ENCODE peak calls at places on chromosomes 1 and 21, in six cellular contexts. One of them, this sample, is unnamed.
A peak's percentile ranks its signal among the peaks of the same experiment; 100 is the strongest.

GRCh38 chr1:842816-843215 is 80.9 kb upstream of the SAMD11 start:
- DNase-seq in NCI-H460: no peak
- DNase-seq in ovary: no peak
- DNase-seq in RWPE2: no peak
- DNase-seq in uterus: no peak
- DNase-seq in T-cell: no peak
- DNase-seq in this sample: no peak

GRCh38 chr1:115838426-115838804 is 2.5 kb downstream of the NHLH2 start:
- DNase-seq in NCI-H460: no peak
- DNase-seq in ovary: no peak
- DNase-seq in RWPE2: no peak
- DNase-seq in uterus: no peak
- DNase-seq in T-cell: no peak
- DNase-seq in this sample: no peak

GRCh38 chr1:20723537-20724363 is 5.9 kb upstream of the KIF17 start:
- DNase-seq in NCI-H460: no peak
- DNase-seq in ovary: peak; percentile 8
- DNase-seq in RWPE2: no peak
- DNase-seq in uterus: peak; percentile 8
- DNase-seq in T-cell: no peak
- DNase-seq in this sample: no peak

GRCh38 chr1:100213141-100213540 is 35.1 kb upstream of the LRRC39 start:
- DNase-seq in NCI-H460: no peak
- DNase-seq in ovary: no peak
- DNase-seq in RWPE2: no peak
- DNase-seq in uterus: no peak
- DNase-seq in T-cell: no peak
- DNase-seq in this sample: no peak

GRCh38 chr1:210731597-210731996 is 402.4 kb downstream of the KCNH1 start:
- DNase-seq in NCI-H460: no peak
- DNase-seq in ovary: no peak
- DNase-seq in RWPE2: no peak
- DNase-seq in uterus: no peak
- DNase-seq in T-cell: no peak
- DNase-seq in this sample: no peak

GRCh38 chr21:33396436-33396835 is 6.8 kb upstream of the IFNGR2 start:
- DNase-seq in NCI-H460: no peak
- DNase-seq in ovary: no peak
- DNase-seq in RWPE2: no peak
- DNase-seq in uterus: no peak
- DNase-seq in T-cell: no peak
- DNase-seq in this sample: no peak

GRCh38 chr1:6235302-6235680 is 473 bp downstream of the ICMT start:
- DNase-seq in NCI-H460: no peak
- DNase-seq in ovary: no peak
- DNase-seq in RWPE2: no peak
- DNase-seq in uterus: no peak
- DNase-seq in T-cell: no peak
- DNase-seq in this sample: peak; percentile 29

GRCh38 chr1:231719485-231720183 is 93.0 kb downstream of the DISC1 start:
- DNase-seq in NCI-H460: no peak
- DNase-seq in ovary: no peak
- DNase-seq in RWPE2: no peak
- DNase-seq in uterus: no peak
- DNase-seq in T-cell: no peak
- DNase-seq in this sample: no peak

GRCh38 chr1:76083189-76083588 is 8.6 kb downstream of the ST6GALNAC3 start:
- DNase-seq in NCI-H460: no peak
- DNase-seq in ovary: no peak
- DNase-seq in RWPE2: no peak
- DNase-seq in uterus: no peak
- DNase-seq in T-cell: no peak
- DNase-seq in this sample: no peak